ENCODE peak calls at places on chromosomes 5 and 9, in ten cellular contexts. T is sigmoid colon, V is right atrium auricular region, C is psoas muscle, R is mucosa of descending colon, E is heart left ventricle, I is body of pancreas, O is left ventricle myocardium inferior, J is A549, H is lung. U is an unnamed sample.

GRCh38 chr5:51669095-51669494 is 285.8 kb downstream of the ISL1 start:
- DNase-seq in T (no peak), V (no peak), C (no peak), R (no peak), E (no peak), I (no peak), O (no peak), J (no peak), H (no peak), U (no peak)

GRCh38 chr5:87872986-87873385 is 395.7 kb downstream of the TMEM161B start:
- DNase-seq in T (no peak), V (no peak), C (no peak), R (no peak), E (no peak), I (no peak), O (no peak), J (no peak), H (no peak), U (no peak)

GRCh38 chr5:122162100-122162499 is 32.8 kb downstream of the ZNF474 start:
- DNase-seq in T (no peak), V (no peak), C (no peak), R (no peak), E (no peak), I (no peak), O (no peak), J (no peak), H (no peak), U (no peak)

GRCh38 chr5:17302590-17302989 is 85.2 kb downstream of the BASP1 start:
- DNase-seq in T (no peak), V (peak; percentile 71), C (no peak), R (no peak), E (no peak), I (no peak), O (no peak), J (no peak), H (no peak), U (no peak)

GRCh38 chr9:78121488-78121887 is 89.9 kb upstream of the GNAQ start:
- DNase-seq in T (peak; percentile 64), V (peak; percentile 70), C (peak; percentile 60), R (peak; percentile 80), E (peak; percentile 54), I (peak; percentile 81), O (peak; percentile 45), J (peak; percentile 21), H (peak; percentile 72), U (no peak)

GRCh38 chr5:75963554-75963953 is 119.6 kb upstream of the SV2C start:
- DNase-seq in T (no peak), V (no peak), C (no peak), R (no peak), E (no peak), I (no peak), O (no peak), J (no peak), H (no peak), U (no peak)

GRCh38 chr9:120868339-120868675 is 8.7 kb downstream of the PHF19 start:
- DNase-seq in T (no peak), V (no peak), C (no peak), R (no peak), E (no peak), I (no peak), O (no peak), J (no peak), H (no peak), U (no peak)

GRCh38 chr5:59300930-59301329 is 592.6 kb downstream of the PDE4D start:
- DNase-seq in T (no peak), V (no peak), C (no peak), R (no peak), E (no peak), I (no peak), O (no peak), J (no peak), H (no peak), U (no peak)

GRCh38 chr5:68464424-68464823 is 248.9 kb downstream of the PIK3R1 start:
- DNase-seq in T (no peak), V (no peak), C (no peak), R (no peak), E (no peak), I (no peak), O (no peak), J (no peak), H (no peak), U (no peak)

DNA sequence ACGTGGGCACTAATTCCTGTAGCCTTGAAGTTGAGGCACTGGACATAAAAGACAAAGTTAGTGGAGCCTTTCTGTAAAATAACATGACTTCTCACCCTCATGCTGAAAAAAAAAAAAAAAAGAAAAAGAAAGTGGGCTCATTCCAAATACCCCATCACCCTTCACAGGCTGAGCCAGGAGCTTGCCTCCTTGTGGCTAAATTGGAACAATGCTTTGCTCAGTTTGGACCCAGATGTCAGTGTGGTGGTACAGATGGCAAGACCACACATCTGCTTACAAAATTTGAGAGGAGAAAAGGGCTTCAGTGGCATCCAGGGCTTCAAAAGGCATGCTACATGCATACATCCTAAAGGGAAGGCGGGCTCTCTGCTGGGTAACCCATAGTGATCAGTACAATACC is 342.8 kb downstream of the EBF1 start:
- DNase-seq in T (no peak), V (no peak), C (no peak), R (no peak), E (no peak), I (no peak), O (no peak), J (no peak), H (no peak), U (no peak)
- H3K4me1 ChIP-seq in T (no peaks in the 10 kb centered on the region), V (no peaks in the 10 kb centered on the region), C (no peaks in the 10 kb centered on the region), R (no peaks in the 10 kb centered on the region), E (peaks cover 10% of the 10 kb centered on the region), I (no peaks in the 10 kb centered on the region), O (peaks cover 13% of the 10 kb centered on the region), J (no peaks in the 10 kb centered on the region), H (peaks cover 3% of the 10 kb centered on the region), U (no peaks in the 10 kb centered on the region)

DNA sequence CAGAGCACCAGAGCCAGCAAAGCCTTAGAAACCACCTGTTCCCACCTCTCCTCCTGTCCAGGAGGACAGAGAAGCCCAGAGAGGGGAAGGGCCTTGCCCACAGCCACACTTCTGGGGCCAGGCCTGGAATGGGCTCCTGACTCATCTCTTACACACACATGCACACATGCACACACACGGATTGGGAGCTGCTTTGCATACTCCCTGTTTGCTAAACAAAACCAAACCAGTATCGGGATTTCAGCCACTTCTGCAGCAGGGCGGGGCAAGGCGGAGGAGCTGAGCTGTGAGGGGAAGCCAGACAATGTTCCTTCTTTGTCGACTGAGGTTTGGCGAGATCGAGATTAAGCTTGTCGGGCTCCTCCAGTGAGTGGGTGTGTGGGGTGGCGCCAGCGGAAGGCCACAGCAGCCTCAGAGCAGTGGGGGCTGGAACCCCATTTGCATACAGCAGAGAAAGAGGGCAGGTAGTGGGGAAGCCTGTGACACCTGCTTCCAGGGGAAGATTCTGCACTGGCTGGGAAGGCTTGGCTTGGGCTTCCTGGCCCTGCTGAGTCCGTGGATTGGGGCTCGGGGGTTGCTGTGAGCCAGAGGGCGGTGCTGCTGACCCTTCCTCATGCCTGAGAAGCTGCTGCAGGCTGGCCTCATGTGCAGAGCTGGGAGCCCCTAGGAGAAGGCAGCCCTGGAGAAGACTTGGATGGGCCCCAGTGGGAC is 16.1 kb downstream of the GFI1B start:
- DNase-seq in T (no peak), V (no peak), C (no peak), R (no peak), E (no peak), I (no peak), O (no peak), J (no peak), H (no peak), U (no peak)
- H3K4me3 ChIP-seq in T (no peak overlapping the region), V (no peak overlapping the region), C (no peak overlapping the region), R (no peak overlapping the region), E (no peak overlapping the region), I (no peak overlapping the region), O (no peak overlapping the region), J (no peak overlapping the region), H (no peak overlapping the region), U (no peak overlapping the region)

GRCh38 chr5:176178789-176179188 is 59.4 kb upstream of the SIMC1 start:
- DNase-seq in T (no peak), V (peak; percentile 11), C (no peak), R (no peak), E (no peak), I (no peak), O (no peak), J (no peak), H (no peak), U (no peak)
- TF ChIP-seq CTCF in T (no peak), V (no peak), C (no peak), R (no peak), E (no peak), I (no peak), O (no peak), J (no peak), H (no peak), U (no peak)

GRCh38 chr9:129331366-129331765 is 153.3 kb upstream of the IER5L start:
- DNase-seq in T (no peak), V (no peak), C (no peak), R (no peak), E (no peak), I (no peak), O (no peak), J (no peak), H (no peak), U (no peak)
- H3K4me1 ChIP-seq in T (peaks cover 39% of the 10 kb centered on the region), V (no peaks in the 10 kb centered on the region), C (peaks cover 16% of the 10 kb centered on the region), R (peaks cover 16% of the 10 kb centered on the region), E (peaks cover 50% of the 10 kb centered on the region), I (peaks cover 31% of the 10 kb centered on the region), O (peaks cover 60% of the 10 kb centered on the region), J (peaks cover 55% of the 10 kb centered on the region), H (no peaks in the 10 kb centered on the region), U (peaks cover 54% of the 10 kb centered on the region)

GRCh38 chr5:124655211-124655880 is 91.1 kb downstream of the ZNF608 start:
- DNase-seq in T (no peak), V (no peak), C (no peak), R (no peak), E (no peak), I (peak; percentile 26), O (no peak), J (no peak), H (no peak), U (no peak)
- H3K4me3 ChIP-seq in T (no peak overlapping the region), V (no peak overlapping the region), C (peak overlapping the region; percentile 50), R (no peak overlapping the region), E (no peak overlapping the region), I (no peak overlapping the region), O (peak overlapping the region; percentile 40), J (no peak overlapping the region), H (no peak overlapping the region), U (no peak overlapping the region)

GRCh38 chr5:52787600-52788504 is at the start of the genes ITGA1 and PELO:
- DNase-seq in T (peak; percentile 95), V (peak; percentile 90), C (peak; percentile 82), R (peak; percentile 85), E (peak; percentile 75), I (peak; percentile 78), O (peak; percentile 67), J (peak; percentile 68), H (peak; percentile 78), U (no peak)
- TF ChIP-seq CTCF in T (no peak), V (peak; percentile 42), C (peak; percentile 35), R (no peak), E (peak; percentile 55), I (no peak), O (peak; percentile 63), J (peak; percentile 32), H (peak; percentile 14), U (no peak)

U was measured in esophagus squamous epithelium.